ENCODE peak calls at places on chromosome 2, in seven cellular contexts. F is GM23338, E is keratinocyte, M is DND-41, X is mammary epithelial cell, Q is hepatocyte, V is fibroblast of lung. S is an unnamed sample.

GRCh38 chr2:8457092-8457481 is 224.8 kb upstream of the ID2 start:
- DNase-seq in F (peak; percentile 24), E (no peak), M (no peak), X (no peak), Q (peak; percentile 45), V (no peak), S (no peak)

GRCh38 chr2:180385601-180386201 is 378.6 kb upstream of the CWC22 start:
- DNase-seq in F (no peak), E (no peak), M (no peak), X (peak; percentile 55), Q (peak; percentile 6), V (peak; percentile 92), S (peak; percentile 95)

GRCh38 chr2:2775018-2775417 is 443.9 kb upstream of the MYT1L start:
- DNase-seq in F (no peak), E (no peak), M (no peak), X (peak; percentile 4), Q (no peak), V (no peak), S (no peak)

GRCh38 chr2:25483584-25484266 is 142.0 kb upstream of the DNMT3A start:
- DNase-seq in F (no peak), E (no peak), M (no peak), X (peak; percentile 35), Q (no peak), V (no peak), S (no peak)

GRCh38 chr2:233857511-233858118 is 3.3 kb upstream of the HJURP start:
- DNase-seq in F (peak; percentile 73), E (no peak), M (peak; percentile 57), X (peak; percentile 21), Q (peak; percentile 45), V (no peak), S (no peak)

GRCh38 chr2:1605659-1606400 is 138.5 kb downstream of the PXDN start:
- DNase-seq in F (peak; percentile 86), E (no peak), M (no peak), X (peak; percentile 59), Q (no peak), V (no peak), S (peak; percentile 78)

GRCh38 chr2:43034921-43035320 is 191.5 kb downstream of the ZFP36L2 start:
- DNase-seq in F (no peak), E (no peak), M (no peak), X (no peak), Q (no peak), V (no peak), S (no peak)

GRCh38 chr2:199903111-199903510 is 8.0 kb upstream of the C2orf69 start:
- DNase-seq in F (no peak), E (no peak), M (no peak), X (no peak), Q (no peak), V (no peak), S (no peak)

GRCh38 chr2:201999289-201999688 is 34.4 kb upstream of the FZD7 start:
- DNase-seq in F (no peak), E (no peak), M (no peak), X (no peak), Q (no peak), V (peak; percentile 57), S (no peak)

DNA sequence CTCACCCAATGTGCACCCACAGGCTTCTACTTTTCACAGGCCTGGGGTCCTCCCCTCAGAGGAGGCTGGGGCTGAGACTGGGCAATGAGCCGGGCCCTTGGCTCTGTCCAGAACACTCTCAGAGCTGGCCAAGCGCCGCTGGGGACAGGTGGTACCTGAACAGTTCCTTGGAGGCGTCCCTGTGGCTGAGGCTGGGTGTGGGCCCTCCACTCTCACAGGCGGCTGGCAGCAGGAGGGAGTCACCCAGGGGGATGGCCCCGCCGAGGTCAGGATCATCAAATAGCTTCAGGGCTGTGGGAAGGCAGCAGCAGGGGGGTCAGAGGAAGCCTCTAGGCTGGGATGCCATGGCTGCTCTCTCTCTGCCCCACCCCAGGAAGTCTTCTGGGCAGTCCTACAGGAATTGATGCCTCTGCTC is 27.1 kb downstream of the HS1BP3 start:
- DNase-seq in F (no peak), E (no peak), M (no peak), X (no peak), Q (no peak), V (no peak), S (no peak)
- H3K27ac ChIP-seq in F (no peak overlapping the region), E (no peak overlapping the region), M (no peak overlapping the region), X (no peak overlapping the region), Q (no peak overlapping the region), V (no peak overlapping the region), S (no peak overlapping the region)

GRCh38 chr2:131673400-131674173 is 145.9 kb downstream of the CCDC74A start:
- DNase-seq in F (peak; percentile 84), E (no peak), M (peak; percentile 13), X (peak; percentile 60), Q (peak; percentile 83), V (peak; percentile 59), S (no peak)
- TF ChIP-seq EZH2 in F (no peak), E (no peak), M (no peak), X (no peak), Q (no peak), V (no peak), S (no peak)

GRCh38 chr2:225040862-225041209 is 1.4 kb downstream of the DOCK10 start:
- DNase-seq in F (no peak), E (no peak), M (peak; percentile 18), X (no peak), Q (no peak), V (peak; percentile 22), S (no peak)
- H3K4me3 ChIP-seq in F (peak overlapping the region; percentile 70), E (no peak overlapping the region), M (peak overlapping the region; percentile 58), X (no peak overlapping the region), Q (no peak overlapping the region), V (peak overlapping the region; percentile 66), S (peak overlapping the region; percentile 73)

DNA sequence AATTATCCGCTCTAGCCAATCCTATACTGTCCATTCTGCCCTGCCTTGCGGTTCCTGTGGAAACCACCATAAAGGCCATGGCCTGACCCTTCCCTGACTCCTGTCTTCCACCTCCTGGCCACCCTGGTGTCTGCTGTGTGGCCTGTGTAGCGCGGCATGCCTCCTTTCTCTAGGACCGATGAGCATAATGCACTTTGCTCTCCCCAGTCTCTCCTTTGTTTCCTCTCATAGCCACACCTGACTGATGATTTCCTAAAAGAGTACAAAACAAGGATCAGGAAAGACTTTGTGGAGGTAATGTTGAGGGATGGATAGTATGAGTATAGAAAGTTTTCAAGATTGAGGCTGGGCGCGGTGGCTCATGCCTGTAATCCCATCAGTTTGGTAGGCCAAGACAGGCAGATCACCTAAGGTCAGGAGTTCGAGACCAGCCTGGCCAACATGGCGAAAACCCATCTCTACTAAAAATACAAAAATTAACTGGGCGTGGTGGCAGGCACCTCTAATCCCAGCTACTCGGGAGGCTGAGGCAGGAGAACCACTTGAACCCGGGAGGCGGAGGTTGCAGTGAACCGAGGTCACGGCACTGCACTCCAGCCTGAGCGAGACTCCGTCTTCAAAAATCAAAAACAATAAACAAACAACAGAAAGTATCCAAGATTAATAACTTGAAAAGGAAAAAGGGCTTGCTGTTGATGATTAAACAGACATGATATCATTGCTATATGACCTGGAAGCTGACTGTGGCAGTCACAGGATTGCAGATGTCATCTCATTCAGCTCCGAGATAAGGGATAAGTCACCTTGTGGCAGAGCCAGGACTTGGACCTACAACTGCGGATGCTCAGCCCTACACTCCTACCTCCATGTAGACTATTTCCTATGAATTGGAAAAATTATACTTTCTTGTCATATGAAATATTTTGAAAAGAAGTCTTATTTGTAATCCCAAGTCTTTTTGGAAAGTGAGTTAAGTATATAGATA is 16.6 kb downstream of the SOWAHC start:
- DNase-seq in F (no peak), E (no peak), M (no peak), X (no peak), Q (peak; percentile 58), V (no peak), S (no peak)
- H3K27ac ChIP-seq in F (no peak overlapping the region), E (no peak overlapping the region), M (no peak overlapping the region), X (no peak overlapping the region), Q (peak overlapping the region; percentile 66), V (no peak overlapping the region), S (no peak overlapping the region)

DNA sequence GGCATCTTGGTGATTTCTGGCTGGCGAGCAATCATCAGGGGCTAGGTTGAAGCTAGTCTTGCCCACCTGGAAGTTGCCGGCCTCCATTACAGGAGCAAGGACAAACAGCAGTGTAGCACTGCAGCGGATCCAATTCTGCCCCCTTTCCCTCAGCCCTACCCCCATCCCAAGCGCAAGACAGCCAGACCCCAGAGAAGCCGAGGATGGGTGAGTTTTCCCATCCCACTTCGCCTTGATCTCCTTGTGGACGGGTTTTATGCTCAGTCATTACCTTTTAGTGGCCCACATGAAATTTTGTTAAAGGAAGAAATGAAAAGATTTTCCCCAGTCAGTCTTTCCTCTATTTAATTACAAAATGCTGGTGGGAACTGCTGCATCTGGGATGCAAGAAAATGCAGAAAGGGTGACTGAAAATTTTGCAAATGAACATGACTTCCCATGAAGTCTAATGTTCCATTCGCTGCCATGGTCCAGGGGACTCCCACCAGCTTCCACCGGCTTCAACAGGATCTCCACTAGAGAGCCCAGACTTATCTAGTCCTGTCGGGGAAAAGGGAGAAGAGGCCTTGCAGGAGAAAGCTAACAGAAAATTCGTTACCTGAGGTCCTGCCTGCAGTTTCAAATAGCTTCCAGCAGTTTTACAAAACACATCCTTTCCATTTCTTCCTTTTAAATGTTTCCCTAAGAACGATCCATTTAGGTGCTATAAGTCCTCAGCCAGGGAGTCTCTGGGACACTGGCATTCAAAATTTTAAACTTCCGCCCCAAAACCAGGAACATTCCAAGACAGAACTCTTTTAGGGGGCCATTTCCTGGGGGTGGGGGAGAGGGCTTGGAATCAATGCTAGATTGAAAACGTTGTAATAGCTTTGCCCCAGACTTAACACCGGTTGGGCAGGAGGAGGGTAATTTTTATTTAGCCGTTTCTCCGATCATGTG is 1.9 kb upstream of the HOXD9 start:
- DNase-seq in F (no peak), E (no peak), M (no peak), X (no peak), Q (no peak), V (no peak), S (no peak)
- TF ChIP-seq EZH2 in F (peak; percentile 79), E (no peak), M (no peak), X (no peak), Q (no peak), V (peak; percentile 18), S (peak; percentile 38)

GRCh38 chr2:28610583-28611201 is 114.8 kb downstream of the PLB1 start:
- DNase-seq in F (no peak), E (peak; percentile 98), M (no peak), X (peak; percentile 98), Q (peak; percentile 76), V (peak; percentile 86), S (peak; percentile 96)
- H3K4me3 ChIP-seq in F (no peak overlapping the region), E (no peak overlapping the region), M (no peak overlapping the region), X (no peak overlapping the region), Q (no peak overlapping the region), V (no peak overlapping the region), S (no peak overlapping the region)

DNA sequence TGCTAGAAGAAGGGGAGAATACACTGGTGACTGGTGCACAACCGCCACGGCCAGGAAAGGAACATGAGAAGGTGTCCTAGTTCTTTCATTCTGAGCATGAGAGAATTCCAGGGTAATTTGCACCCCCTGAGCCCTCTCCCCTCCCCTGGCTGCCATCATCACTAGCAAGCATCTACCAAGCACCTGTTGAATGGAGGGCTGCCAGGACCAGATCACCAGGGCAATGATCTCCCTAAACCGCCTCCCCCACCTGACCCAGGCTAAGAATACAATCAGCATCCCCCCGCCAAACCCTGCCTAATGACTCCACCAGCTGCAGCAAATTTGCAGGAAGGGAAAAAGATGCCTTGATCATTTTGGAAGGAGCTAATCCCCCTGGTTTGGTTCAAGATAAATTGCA is 100.2 kb downstream of the STPG4 start:
- DNase-seq in F (no peak), E (no peak), M (no peak), X (no peak), Q (no peak), V (no peak), S (no peak)
- H3K27ac ChIP-seq in F (no peak overlapping the region), E (no peak overlapping the region), M (no peak overlapping the region), X (no peak overlapping the region), Q (no peak overlapping the region), V (no peak overlapping the region), S (no peak overlapping the region)

GRCh38 chr2:176174850-176175728 is 13.4 kb upstream of the HOXD1 start:
- DNase-seq in F (peak; percentile 85), E (no peak), M (no peak), X (no peak), Q (no peak), V (no peak), S (peak; percentile 39)
- TF ChIP-seq EZH2 in F (peak; percentile 85), E (no peak), M (no peak), X (peak; percentile 69), Q (peak; percentile 94), V (no peak), S (peak; percentile 66)